ENCODE peak calls at places on chromosome 6, in ten cellular contexts. X is PC-3, E is left lung, V is lower lobe of right lung, D is IMR-90, L is neural progenitor cell, B is spleen, M is colonic mucosa, Q is fibroblast of pulmonary artery, G is fibroblast of villous mesenchyme. O is an unnamed sample.
A peak's percentile ranks its signal among the peaks of the same experiment; 100 is the strongest.

GRCh38 chr6:85868685-85869084 is 226.0 kb upstream of the SYNCRIP start:
- DNase-seq in V (no peak), E (no peak), B (no peak), D (no peak), G (no peak), X (no peak), Q (no peak), M (no peak), L (no peak), O (no peak)

GRCh38 chr6:150751296-150751695 is 114.2 kb upstream of the MTHFD1L start:
- DNase-seq in G (no peak), L (no peak), M (no peak), V (no peak), Q (peak; percentile 3), D (peak; percentile 39), X (no peak), E (no peak), B (no peak), O (peak; percentile 6)

GRCh38 chr6:30459145-30459544 is 30.2 kb upstream of the HLA-E start:
- DNase-seq in B (no peak), X (no peak), M (no peak), D (no peak), L (no peak), E (no peak), Q (no peak), V (no peak), G (no peak), O (no peak)

GRCh38 chr6:89122625-89123024 is 4.8 kb upstream of the SRSF12 start:
- DNase-seq in E (no peak), B (no peak), X (peak; percentile 54), D (peak; percentile 52), G (peak; percentile 48), Q (peak; percentile 56), V (no peak), M (no peak), L (peak; percentile 38), O (no peak)

GRCh38 chr6:52550014-52550575 is 26.8 kb downstream of the TRAM2 start:
- DNase-seq in L (no peak), D (no peak), X (no peak), V (no peak), B (no peak), Q (no peak), E (no peak), M (peak; percentile 36), G (no peak), O (no peak)

GRCh38 chr6:143074101-143074500 is 13.4 kb downstream of the AIG1 start:
- DNase-seq in G (no peak), E (no peak), D (no peak), B (no peak), Q (no peak), X (no peak), L (no peak), V (no peak), M (no peak), O (no peak)

GRCh38 chr6:54236984-54237383 is 71.3 kb upstream of the TINAG start:
- DNase-seq in B (no peak), Q (no peak), X (peak; percentile 60), D (no peak), E (no peak), V (no peak), M (no peak), L (no peak), G (no peak), O (no peak)

GRCh38 chr6:40740518-40740917 is 153.4 kb upstream of the LRFN2 start:
- DNase-seq in V (no peak), B (no peak), M (no peak), Q (no peak), G (no peak), E (no peak), L (no peak), X (no peak), D (no peak), O (no peak)

GRCh38 chr6:159513074-159513473 is 180.0 kb downstream of the SOD2 start:
- DNase-seq in L (no peak), V (no peak), X (no peak), E (no peak), G (no peak), Q (no peak), M (no peak), B (no peak), D (no peak), O (no peak)

GRCh38 chr6:13242590-13242989 is 85.7 kb downstream of the TBC1D7 start:
- DNase-seq in D (no peak), X (no peak), B (no peak), V (no peak), L (no peak), Q (no peak), G (no peak), M (no peak), E (no peak), O (no peak)

GRCh38 chr6:82033631-82034211 is 213.8 kb downstream of the IBTK start:
- DNase-seq in L (no peak), X (no peak), Q (peak; percentile 51), E (no peak), G (no peak), B (no peak), M (no peak), V (no peak), D (peak; percentile 20), O (peak; percentile 37)

GRCh38 chr6:4313044-4313686 is 177.8 kb upstream of the ECI2 start:
- DNase-seq in Q (peak; percentile 98), B (no peak), X (peak; percentile 98), G (peak; percentile 90), D (peak; percentile 92), E (no peak), V (no peak), M (peak; percentile 83), L (peak; percentile 54), O (peak; percentile 97)

GRCh38 chr6:169415179-169415578 is 161.5 kb upstream of the THBS2 start:
- DNase-seq in Q (peak; percentile 3), G (no peak), L (peak; percentile 22), V (no peak), B (no peak), D (no peak), E (no peak), X (no peak), M (no peak), O (no peak)

GRCh38 chr6:113997106-113997505 is 26.2 kb upstream of the HDAC2 start:
- DNase-seq in Q (peak; percentile 88), L (no peak), V (no peak), G (peak; percentile 80), B (no peak), E (no peak), M (no peak), D (peak; percentile 87), X (peak; percentile 85), O (peak; percentile 47)

GRCh38 chr6:68447112-68447511 is 188.0 kb upstream of the ADGRB3 start:
- DNase-seq in L (no peak), X (no peak), D (no peak), V (no peak), B (no peak), Q (no peak), M (no peak), E (no peak), G (no peak), O (no peak)

GRCh38 chr6:139857143-139857542 is 482.7 kb upstream of the CITED2 start:
- DNase-seq in D (no peak), B (no peak), G (no peak), X (no peak), Q (no peak), E (no peak), V (no peak), L (no peak), M (no peak), O (no peak)

GRCh38 chr6:25027221-25027916 is 91.6 kb upstream of the RIPOR2 start:
- DNase-seq in L (no peak), D (no peak), X (no peak), V (peak; percentile 63), B (peak; percentile 89), Q (no peak), M (peak; percentile 29), G (no peak), E (peak; percentile 61), O (no peak)

GRCh38 chr6:149545258-149545753 is 537 bp downstream of the PPIL4 start:
- DNase-seq in E (peak; percentile 43), D (peak; percentile 73), B (peak; percentile 82), M (peak; percentile 55), Q (peak; percentile 78), G (peak; percentile 77), X (peak; percentile 28), V (peak; percentile 52), L (peak; percentile 36), O (peak; percentile 75)

GRCh38 chr6:160247457-160247883 is 11.2 kb downstream of the SLC22A2 start:
- DNase-seq in D (no peak), Q (peak; percentile 21), B (no peak), V (no peak), L (no peak), G (peak; percentile 76), X (no peak), M (no peak), E (no peak), O (peak; percentile 25)

GRCh38 chr6:83086751-83087150 is 19.3 kb downstream of the DOP1A start:
- DNase-seq in D (no peak), G (no peak), L (no peak), M (no peak), B (no peak), V (no peak), Q (no peak), E (no peak), X (no peak), O (no peak)

GRCh38 chr6:159729598-159729997 is 2.3 kb downstream of the WTAP start:
- DNase-seq in E (no peak), V (no peak), L (peak; percentile 19), G (peak; percentile 28), B (no peak), Q (peak; percentile 31), D (peak; percentile 30), M (no peak), X (no peak), O (no peak)

GRCh38 chr6:166950443-166950821 is 5.9 kb downstream of the RNASET2 start:
- DNase-seq in L (no peak), D (no peak), Q (no peak), G (no peak), B (peak; percentile 83), X (no peak), E (no peak), M (no peak), V (no peak), O (no peak)
- H3K4me3 ChIP-seq in L (no peak overlapping the region), D (no peak overlapping the region), Q (no peak overlapping the region), G (no peak overlapping the region), B (peak overlapping the region; percentile 23), X (no peak overlapping the region), E (no peak overlapping the region), M (no peak overlapping the region), V (peak overlapping the region; percentile 17), O (no peak overlapping the region)

GRCh38 chr6:132126150-132126549 is 175.0 kb upstream of the CCN2 start:
- DNase-seq in B (no peak), G (no peak), V (no peak), M (no peak), L (no peak), X (no peak), Q (no peak), D (no peak), E (no peak), O (no peak)
- TF ChIP-seq CTCF in B (no peak), G (no peak), V (no peak), M (no peak), L (no peak), X (no peak), Q (no peak), D (no peak), E (no peak), O (peak; percentile 35)

GRCh38 chr6:109515781-109516409 is 32.9 kb upstream of the ZBTB24 start:
- DNase-seq in X (no peak), V (no peak), G (no peak), L (no peak), Q (no peak), B (no peak), M (no peak), D (no peak), E (no peak), O (peak; percentile 70)
- H3K4me3 ChIP-seq in X (no peak overlapping the region), V (peak overlapping the region; percentile 29), G (peak overlapping the region; percentile 29), L (no peak overlapping the region), Q (no peak overlapping the region), B (peak overlapping the region; percentile 21), M (no peak overlapping the region), D (no peak overlapping the region), E (no peak overlapping the region), O (no peak overlapping the region)

GRCh38 chr6:10404107-10404798 is 10.6 kb downstream of the TFAP2A start:
- DNase-seq in B (peak; percentile 95), G (peak; percentile 91), M (peak; percentile 90), D (peak; percentile 90), Q (peak; percentile 95), L (peak; percentile 99), E (peak; percentile 92), V (peak; percentile 96), X (peak; percentile 98), O (peak; percentile 89)
- TF ChIP-seq CTCF in B (no peak), G (peak; percentile 17), M (peak; percentile 20), D (peak; percentile 48), Q (peak; percentile 36), L (peak; percentile 48), E (peak; percentile 16), V (peak; percentile 41), X (peak; percentile 42), O (peak; percentile 51)

O was measured in brain microvascular endothelial cell.